ENCODE peak calls at places on chromosomes 16 and 17, in eight cellular contexts. One of them, this sample, is unnamed.

GRCh38 chr17:67055811-67056745 is 11.7 kb downstream of the CACNG1 start:
- DNase-seq in NCI-H1105 treated with DMSO at 0.1 percent for 48 hours: no peak
- DNase-seq in Caco-2: peak
- DNase-seq in sciatic nerve: no peak
- DNase-seq in fibroblast of lung: no peak
- DNase-seq in naive thymus-derived CD8-positive, alpha-beta T cell: no peak
- DNase-seq in GM23248: no peak
- DNase-seq in fibroblast of the aortic adventitia: no peak
- DNase-seq in this sample: no peak

GRCh38 chr16:2082171-2082982 is 34.6 kb downstream of the TSC2 start:
- DNase-seq in fibroblast of lung: peak
- DNase-seq in fibroblast of the aortic adventitia: no peak
- DNase-seq in NCI-H1105 treated with DMSO at 0.1 percent for 48 hours: no peak
- DNase-seq in GM23248: no peak
- DNase-seq in sciatic nerve: no peak
- DNase-seq in Caco-2: no peak
- DNase-seq in naive thymus-derived CD8-positive, alpha-beta T cell: no peak
- DNase-seq in this sample: no peak

GRCh38 chr17:60598001-60598736 is 1.8 kb upstream of the PPM1D start:
- DNase-seq in Caco-2: no peak
- DNase-seq in naive thymus-derived CD8-positive, alpha-beta T cell: no peak
- DNase-seq in NCI-H1105 treated with DMSO at 0.1 percent for 48 hours: peak
- DNase-seq in fibroblast of lung: no peak
- DNase-seq in GM23248: no peak
- DNase-seq in fibroblast of the aortic adventitia: no peak
- DNase-seq in sciatic nerve: no peak
- DNase-seq in this sample: peak

GRCh38 chr17:42670199-42670924 is 6.4 kb downstream of the PLEKHH3 start:
- DNase-seq in Caco-2: no peak
- DNase-seq in sciatic nerve: no peak
- DNase-seq in NCI-H1105 treated with DMSO at 0.1 percent for 48 hours: no peak
- DNase-seq in fibroblast of lung: no peak
- DNase-seq in fibroblast of the aortic adventitia: no peak
- DNase-seq in GM23248: no peak
- DNase-seq in naive thymus-derived CD8-positive, alpha-beta T cell: no peak
- DNase-seq in this sample: no peak

GRCh38 chr17:58325289-58325726 is 3.3 kb downstream of the TSPOAP1 start:
- DNase-seq in fibroblast of the aortic adventitia: no peak
- DNase-seq in naive thymus-derived CD8-positive, alpha-beta T cell: no peak
- DNase-seq in fibroblast of lung: no peak
- DNase-seq in GM23248: no peak
- DNase-seq in NCI-H1105 treated with DMSO at 0.1 percent for 48 hours: peak
- DNase-seq in sciatic nerve: no peak
- DNase-seq in Caco-2: no peak
- DNase-seq in this sample: no peak

GRCh38 chr17:7888184-7888920 is at the start of gene CHD3:
- DNase-seq in fibroblast of lung: peak
- DNase-seq in Caco-2: peak
- DNase-seq in sciatic nerve: no peak
- DNase-seq in GM23248: peak
- DNase-seq in naive thymus-derived CD8-positive, alpha-beta T cell: no peak
- DNase-seq in NCI-H1105 treated with DMSO at 0.1 percent for 48 hours: peak
- DNase-seq in fibroblast of the aortic adventitia: peak
- DNase-seq in this sample: peak

GRCh38 chr16:72936408-72936807 is 111.5 kb downstream of the ZFHX3 start:
- DNase-seq in sciatic nerve: no peak
- DNase-seq in NCI-H1105 treated with DMSO at 0.1 percent for 48 hours: no peak
- DNase-seq in GM23248: no peak
- DNase-seq in naive thymus-derived CD8-positive, alpha-beta T cell: no peak
- DNase-seq in fibroblast of lung: no peak
- DNase-seq in Caco-2: peak
- DNase-seq in fibroblast of the aortic adventitia: no peak
- DNase-seq in this sample: no peak

GRCh38 chr16:68901910-68902309 is 58.6 kb downstream of the TANGO6 start:
- DNase-seq in GM23248: peak
- DNase-seq in naive thymus-derived CD8-positive, alpha-beta T cell: no peak
- DNase-seq in Caco-2: no peak
- DNase-seq in fibroblast of the aortic adventitia: peak
- DNase-seq in sciatic nerve: no peak
- DNase-seq in fibroblast of lung: peak
- DNase-seq in NCI-H1105 treated with DMSO at 0.1 percent for 48 hours: no peak
- DNase-seq in this sample: no peak

GRCh38 chr17:10380631-10381408 is 8.0 kb upstream of the MYH13 start:
- DNase-seq in Caco-2: no peak
- DNase-seq in NCI-H1105 treated with DMSO at 0.1 percent for 48 hours: no peak
- DNase-seq in sciatic nerve: no peak
- DNase-seq in GM23248: peak
- DNase-seq in naive thymus-derived CD8-positive, alpha-beta T cell: no peak
- DNase-seq in fibroblast of lung: peak
- DNase-seq in fibroblast of the aortic adventitia: peak
- DNase-seq in this sample: no peak

GRCh38 chr17:42518755-42519545 is 17.1 kb upstream of the NAGLU start:
- DNase-seq in naive thymus-derived CD8-positive, alpha-beta T cell: no peak
- DNase-seq in NCI-H1105 treated with DMSO at 0.1 percent for 48 hours: no peak
- DNase-seq in GM23248: no peak
- DNase-seq in Caco-2: no peak
- DNase-seq in fibroblast of the aortic adventitia: peak
- DNase-seq in sciatic nerve: peak
- DNase-seq in fibroblast of lung: peak
- DNase-seq in this sample: peak

GRCh38 chr16:17296412-17296811 is 174.3 kb downstream of the XYLT1 start:
- DNase-seq in Caco-2: no peak
- DNase-seq in naive thymus-derived CD8-positive, alpha-beta T cell: no peak
- DNase-seq in fibroblast of the aortic adventitia: no peak
- DNase-seq in fibroblast of lung: no peak
- DNase-seq in NCI-H1105 treated with DMSO at 0.1 percent for 48 hours: no peak
- DNase-seq in sciatic nerve: no peak
- DNase-seq in GM23248: no peak
- DNase-seq in this sample: no peak

GRCh38 chr17:19374136-19374535 is 4.2 kb upstream of the MAPK7 start:
- DNase-seq in fibroblast of the aortic adventitia: peak
- DNase-seq in GM23248: peak
- DNase-seq in sciatic nerve: peak
- DNase-seq in Caco-2: no peak
- DNase-seq in NCI-H1105 treated with DMSO at 0.1 percent for 48 hours: no peak
- DNase-seq in fibroblast of lung: no peak
- DNase-seq in naive thymus-derived CD8-positive, alpha-beta T cell: no peak
- DNase-seq in this sample: no peak

GRCh38 chr17:74085434-74085833 is 118.0 kb upstream of the RPL38 start:
- DNase-seq in GM23248: no peak
- DNase-seq in fibroblast of lung: no peak
- DNase-seq in sciatic nerve: no peak
- DNase-seq in Caco-2: peak
- DNase-seq in NCI-H1105 treated with DMSO at 0.1 percent for 48 hours: no peak
- DNase-seq in fibroblast of the aortic adventitia: no peak
- DNase-seq in naive thymus-derived CD8-positive, alpha-beta T cell: no peak
- DNase-seq in this sample: peak

GRCh38 chr17:39981207-39982068 is 831 bp downstream of the PSMD3 start:
- DNase-seq in Caco-2: no peak
- DNase-seq in NCI-H1105 treated with DMSO at 0.1 percent for 48 hours: no peak
- DNase-seq in naive thymus-derived CD8-positive, alpha-beta T cell: no peak
- DNase-seq in GM23248: peak
- DNase-seq in fibroblast of the aortic adventitia: no peak
- DNase-seq in sciatic nerve: no peak
- DNase-seq in fibroblast of lung: no peak
- DNase-seq in this sample: peak

GRCh38 chr17:30920282-30920681 is 1.5 kb upstream of the ADAP2 start:
- DNase-seq in NCI-H1105 treated with DMSO at 0.1 percent for 48 hours: no peak
- DNase-seq in sciatic nerve: no peak
- DNase-seq in fibroblast of the aortic adventitia: no peak
- DNase-seq in Caco-2: no peak
- DNase-seq in fibroblast of lung: peak
- DNase-seq in naive thymus-derived CD8-positive, alpha-beta T cell: no peak
- DNase-seq in GM23248: peak
- DNase-seq in this sample: no peak

GRCh38 chr16:11675561-11676511 is 7.6 kb downstream of the SNN start:
- DNase-seq in sciatic nerve: no peak
- DNase-seq in fibroblast of lung: no peak
- DNase-seq in naive thymus-derived CD8-positive, alpha-beta T cell: peak
- DNase-seq in GM23248: no peak
- DNase-seq in NCI-H1105 treated with DMSO at 0.1 percent for 48 hours: no peak
- DNase-seq in Caco-2: peak
- DNase-seq in fibroblast of the aortic adventitia: no peak
- DNase-seq in this sample: no peak

GRCh38 chr16:54812229-54812628 is 118.4 kb upstream of the IRX5 start:
- DNase-seq in fibroblast of the aortic adventitia: peak
- DNase-seq in sciatic nerve: no peak
- DNase-seq in GM23248: peak
- DNase-seq in naive thymus-derived CD8-positive, alpha-beta T cell: no peak
- DNase-seq in fibroblast of lung: no peak
- DNase-seq in Caco-2: no peak
- DNase-seq in NCI-H1105 treated with DMSO at 0.1 percent for 48 hours: no peak
- DNase-seq in this sample: no peak

GRCh38 chr16:59605706-59606105 is 871.6 kb upstream of the GOT2 start:
- DNase-seq in naive thymus-derived CD8-positive, alpha-beta T cell: no peak
- DNase-seq in GM23248: no peak
- DNase-seq in Caco-2: no peak
- DNase-seq in fibroblast of the aortic adventitia: no peak
- DNase-seq in sciatic nerve: no peak
- DNase-seq in NCI-H1105 treated with DMSO at 0.1 percent for 48 hours: no peak
- DNase-seq in fibroblast of lung: no peak
- DNase-seq in this sample: no peak

GRCh38 chr16:70589998-70590471 is 56.3 kb upstream of the IL34 start:
- DNase-seq in GM23248: peak
- DNase-seq in Caco-2: no peak
- DNase-seq in fibroblast of lung: peak
- DNase-seq in naive thymus-derived CD8-positive, alpha-beta T cell: no peak
- DNase-seq in fibroblast of the aortic adventitia: peak
- DNase-seq in NCI-H1105 treated with DMSO at 0.1 percent for 48 hours: no peak
- DNase-seq in sciatic nerve: peak
- DNase-seq in this sample: no peak

GRCh38 chr16:22898131-22898530 is 84.2 kb downstream of the HS3ST2 start:
- DNase-seq in fibroblast of the aortic adventitia: no peak
- DNase-seq in sciatic nerve: no peak
- DNase-seq in Caco-2: no peak
- DNase-seq in naive thymus-derived CD8-positive, alpha-beta T cell: no peak
- DNase-seq in NCI-H1105 treated with DMSO at 0.1 percent for 48 hours: peak
- DNase-seq in GM23248: no peak
- DNase-seq in fibroblast of lung: no peak
- DNase-seq in this sample: no peak

GRCh38 chr17:4678448-4679026 is 25.4 kb downstream of the PELP1 start:
- DNase-seq in naive thymus-derived CD8-positive, alpha-beta T cell: no peak
- DNase-seq in NCI-H1105 treated with DMSO at 0.1 percent for 48 hours: no peak
- DNase-seq in fibroblast of lung: peak
- DNase-seq in GM23248: peak
- DNase-seq in fibroblast of the aortic adventitia: peak
- DNase-seq in sciatic nerve: no peak
- DNase-seq in Caco-2: no peak
- DNase-seq in this sample: no peak

GRCh38 chr16:8931864-8932263 is 31.8 kb downstream of the USP7 start:
- DNase-seq in naive thymus-derived CD8-positive, alpha-beta T cell: peak
- DNase-seq in fibroblast of the aortic adventitia: peak
- DNase-seq in GM23248: peak
- DNase-seq in fibroblast of lung: peak
- DNase-seq in NCI-H1105 treated with DMSO at 0.1 percent for 48 hours: no peak
- DNase-seq in sciatic nerve: peak
- DNase-seq in Caco-2: peak
- DNase-seq in this sample: peak

GRCh38 chr17:4101127-4101798 is 41.6 kb downstream of the ZZEF1 start:
- DNase-seq in NCI-H1105 treated with DMSO at 0.1 percent for 48 hours: no peak
- DNase-seq in sciatic nerve: no peak
- DNase-seq in GM23248: no peak
- DNase-seq in naive thymus-derived CD8-positive, alpha-beta T cell: no peak
- DNase-seq in fibroblast of lung: no peak
- DNase-seq in Caco-2: peak
- DNase-seq in fibroblast of the aortic adventitia: peak
- DNase-seq in this sample: no peak

GRCh38 chr16:19933740-19934139 is 49.1 kb upstream of the GPRC5B start:
- DNase-seq in fibroblast of the aortic adventitia: no peak
- DNase-seq in naive thymus-derived CD8-positive, alpha-beta T cell: no peak
- DNase-seq in sciatic nerve: no peak
- DNase-seq in Caco-2: no peak
- DNase-seq in NCI-H1105 treated with DMSO at 0.1 percent for 48 hours: no peak
- DNase-seq in fibroblast of lung: no peak
- DNase-seq in GM23248: no peak
- DNase-seq in this sample: no peak

GRCh38 chr17:16463341-16464000 is 28.5 kb downstream of the LRRC75A start:
- DNase-seq in GM23248: peak
- DNase-seq in sciatic nerve: no peak
- DNase-seq in fibroblast of the aortic adventitia: peak
- DNase-seq in fibroblast of lung: peak
- DNase-seq in NCI-H1105 treated with DMSO at 0.1 percent for 48 hours: peak
- DNase-seq in Caco-2: no peak
- DNase-seq in naive thymus-derived CD8-positive, alpha-beta T cell: no peak
- DNase-seq in this sample: no peak

GRCh38 chr17:59129814-59130213 is 23.1 kb upstream of the TRIM37 start:
- DNase-seq in NCI-H1105 treated with DMSO at 0.1 percent for 48 hours: no peak
- DNase-seq in naive thymus-derived CD8-positive, alpha-beta T cell: no peak
- DNase-seq in GM23248: no peak
- DNase-seq in fibroblast of lung: no peak
- DNase-seq in fibroblast of the aortic adventitia: no peak
- DNase-seq in sciatic nerve: no peak
- DNase-seq in Caco-2: no peak
- DNase-seq in this sample: no peak

GRCh38 chr17:80270836-80271235 is 10.2 kb downstream of the RNF213 start:
- DNase-seq in sciatic nerve: no peak
- DNase-seq in NCI-H1105 treated with DMSO at 0.1 percent for 48 hours: no peak
- DNase-seq in fibroblast of the aortic adventitia: peak
- DNase-seq in GM23248: peak
- DNase-seq in naive thymus-derived CD8-positive, alpha-beta T cell: no peak
- DNase-seq in Caco-2: peak
- DNase-seq in fibroblast of lung: peak
- DNase-seq in this sample: no peak

GRCh38 chr16:21001262-21001661 is 100.7 kb downstream of the LYRM1 start:
- DNase-seq in sciatic nerve: no peak
- DNase-seq in GM23248: peak
- DNase-seq in fibroblast of the aortic adventitia: peak
- DNase-seq in Caco-2: peak
- DNase-seq in NCI-H1105 treated with DMSO at 0.1 percent for 48 hours: peak
- DNase-seq in naive thymus-derived CD8-positive, alpha-beta T cell: no peak
- DNase-seq in fibroblast of lung: peak
- DNase-seq in this sample: no peak

GRCh38 chr17:883586-883962 is 96.0 kb downstream of the NXN start:
- DNase-seq in NCI-H1105 treated with DMSO at 0.1 percent for 48 hours: no peak
- DNase-seq in Caco-2: no peak
- DNase-seq in fibroblast of the aortic adventitia: no peak
- DNase-seq in sciatic nerve: no peak
- DNase-seq in GM23248: no peak
- DNase-seq in naive thymus-derived CD8-positive, alpha-beta T cell: no peak
- DNase-seq in fibroblast of lung: no peak
- DNase-seq in this sample: no peak